ENCODE peak calls at places on chromosomes 2 and 18, in five cellular contexts. Q, X, V, E and M are unnamed samples. For H3K36me3, the result is how much of the 10 kb centered on the place peaks cover.

GRCh38 chr2:134919360-134920210 is 963 bp downstream of the CCNT2 start:
- DNase-seq in Q (peak), X (peak), V (peak), E (no peak), M (peak)

GRCh38 chr2:287471-287885 is 413 bp downstream of the ALKAL2 start:
- DNase-seq in E (no peak), X (no peak), V (peak), Q (no peak), M (no peak)

GRCh38 chr18:44579028-44579692 is 101.5 kb upstream of the SETBP1 start:
- DNase-seq in X (peak), E (no peak), V (no peak), Q (no peak), M (no peak)

GRCh38 chr2:45974056-45974455 is 322.6 kb downstream of the PRKCE start:
- DNase-seq in Q (no peak), E (no peak), V (no peak), X (no peak), M (no peak)

GRCh38 chr2:28021898-28022297 is 131.4 kb downstream of the BABAM2 start:
- DNase-seq in E (no peak), X (no peak), Q (no peak), V (no peak), M (no peak)

GRCh38 chr2:23633966-23634365 is 249.0 kb downstream of the KLHL29 start:
- DNase-seq in E (no peak), Q (no peak), X (no peak), V (no peak), M (no peak)

GRCh38 chr2:68766378-68766845 is 31.8 kb downstream of the ARHGAP25 start:
- DNase-seq in X (peak), V (no peak), Q (peak), E (peak), M (peak)

GRCh38 chr2:219433666-219434467 is 776 bp upstream of the SPEG start:
- DNase-seq in Q (no peak), V (no peak), E (no peak), X (peak), M (no peak)

GRCh38 chr18:80046961-80047541 is 12.8 kb downstream of the RBFA start:
- DNase-seq in X (no peak), E (no peak), V (no peak), Q (no peak), M (no peak)
- H3K36me3 ChIP-seq in X (half or more), E (under half), V (under half), Q (under half), M (under half)

DNA sequence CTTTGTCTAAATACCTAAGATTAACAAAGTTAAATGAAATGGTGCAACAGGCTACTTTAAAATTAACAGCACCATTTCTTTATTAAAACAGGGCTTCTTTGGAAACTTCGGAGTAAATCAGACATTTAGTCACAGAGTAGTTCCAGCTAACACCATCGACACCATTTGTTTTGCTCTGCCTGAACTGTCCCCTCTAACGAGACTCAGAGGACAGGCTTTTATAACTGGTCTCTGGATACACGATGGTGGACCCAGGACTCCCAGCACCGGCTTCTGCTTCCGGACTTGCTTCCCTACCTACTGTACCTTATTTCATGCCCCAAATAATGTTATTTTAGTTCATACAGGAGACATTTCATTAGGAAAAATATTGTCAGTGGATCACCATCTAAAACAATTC is 252.1 kb downstream of the XIRP2 start:
- DNase-seq in V (no peak), Q (no peak), E (no peak), X (no peak), M (no peak)
- H3K27ac ChIP-seq in V (peak), Q (no peak), E (no peak), X (no peak), M (no peak)

DNA sequence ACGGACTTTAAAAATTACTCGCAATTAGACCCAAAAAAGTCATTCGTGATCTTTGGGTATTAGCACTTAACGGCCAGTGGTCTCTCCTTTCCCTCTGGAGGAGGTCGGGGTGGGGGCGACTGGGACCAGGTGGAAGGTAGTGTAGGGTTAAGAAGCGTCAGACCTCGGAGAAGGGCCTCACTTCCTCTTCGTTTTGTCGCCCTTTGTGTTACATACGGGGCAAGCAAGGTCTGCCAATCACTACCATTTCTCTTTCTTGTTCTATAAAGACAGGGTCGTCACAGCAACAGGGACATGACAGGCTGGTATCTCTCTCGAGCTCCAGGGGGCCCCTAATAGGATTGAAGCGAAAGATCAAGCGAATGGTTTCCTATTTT is 136.6 kb downstream of the INSIG2 start:
- DNase-seq in Q (peak), X (no peak), V (no peak), E (no peak), M (no peak)
- H3K4me3 ChIP-seq in Q (no peak), X (no peak), V (no peak), E (no peak), M (no peak)

DNA sequence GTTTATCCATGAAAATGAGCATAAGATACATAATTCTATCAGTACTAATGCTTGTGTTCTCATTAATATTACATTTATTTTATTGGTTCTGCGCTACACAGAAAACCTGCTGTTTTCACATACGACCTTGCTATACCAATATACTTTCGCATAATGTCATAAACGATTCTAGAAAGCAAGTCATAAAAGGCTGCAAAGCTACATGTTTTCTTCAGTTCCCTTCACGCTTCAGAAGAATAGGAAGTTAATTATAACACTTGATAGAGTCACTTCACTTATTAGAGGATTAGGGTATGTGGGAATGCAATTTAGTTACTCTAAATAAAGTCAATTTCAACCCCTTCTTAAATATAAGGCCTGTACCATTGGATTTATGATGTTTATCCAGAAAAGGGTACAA is 29.0 kb downstream of the PSME4 start:
- DNase-seq in Q (no peak), E (no peak), V (no peak), X (no peak), M (no peak)
- H3K36me3 ChIP-seq in Q (under half), E (under half), V (under half), X (half or more), M (under half)

DNA sequence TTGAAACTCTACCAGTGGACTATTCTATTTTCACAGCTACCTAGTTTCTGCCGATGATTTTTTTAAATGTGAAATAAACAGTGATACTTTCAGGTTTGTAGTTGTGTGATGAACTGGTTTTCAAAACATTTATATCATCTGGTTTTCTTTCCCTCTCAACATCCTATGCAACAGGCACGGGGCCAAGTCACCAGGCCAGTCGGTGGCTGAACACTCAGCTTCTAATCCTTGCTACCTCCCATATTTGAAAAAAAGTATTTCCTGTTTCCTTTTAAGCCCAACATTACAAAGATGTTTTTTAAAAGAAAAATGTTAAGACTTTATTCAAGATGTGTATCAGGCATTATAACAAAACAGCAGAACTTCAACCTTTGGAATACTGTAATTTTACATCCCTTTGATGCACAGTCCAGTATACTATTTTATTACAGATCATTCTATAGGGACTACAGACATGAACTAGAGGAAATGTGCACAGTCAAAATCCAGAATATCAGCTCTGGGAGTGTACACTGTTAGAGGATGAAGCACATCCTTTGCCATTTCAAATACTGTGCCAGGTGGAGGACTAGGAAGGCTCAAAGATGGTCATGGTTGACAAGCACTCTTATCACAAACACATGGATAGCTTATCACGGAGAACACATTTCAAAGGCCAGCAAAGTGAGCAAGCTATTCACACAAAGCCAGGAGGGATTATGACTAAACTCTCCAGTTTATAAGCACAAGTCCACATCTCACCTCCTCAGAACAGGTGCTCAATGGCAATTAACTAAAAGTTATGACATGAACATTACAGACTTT is 14.6 kb downstream of the MRPL35 start:
- DNase-seq in V (no peak), Q (no peak), X (no peak), E (no peak), M (no peak)
- H3K27ac ChIP-seq in V (no peak), Q (no peak), X (no peak), E (no peak), M (no peak)